ENCODE peak calls at places on chromosomes 7 and 10, in four cellular contexts. A is HuH-7; N is AG08395; V is activated CD8-positive, alpha-beta T cell treated with anti-CD3 and anti-CD28 coated beads, Interleukin-2, amount 10 ng/mL, durations not matched to agents 7 days and 5 days. O is an unnamed sample.

GRCh38 chr10:129769381-129770116 is 194.5 kb downstream of the EBF3 start:
- DNase-seq in V (no peak), A (no peak), N (no peak), O (no peak)

GRCh38 chr7:43508434-43508833 is 74.5 kb upstream of the STK17A start:
- DNase-seq in V (no peak), A (no peak), N (no peak), O (no peak)

GRCh38 chr10:126476256-126476655 is 88.0 kb upstream of the ADAM12 start:
- DNase-seq in N (peak; percentile 48), A (no peak), V (no peak), O (no peak)

GRCh38 chr7:141477866-141478265 is 73.3 kb upstream of the AGK start:
- DNase-seq in V (no peak), A (no peak), N (no peak), O (no peak)

GRCh38 chr7:116588641-116589594 is 64.1 kb downstream of the CAV1 start:
- DNase-seq in V (no peak), N (peak; percentile 43), A (no peak), O (peak; percentile 23)

GRCh38 chr7:36506820-36507219 is 117.2 kb downstream of the ANLN start:
- DNase-seq in A (no peak), N (no peak), V (no peak), O (no peak)

GRCh38 chr7:150322833-150323681 is at the start of the genes ACTR3C and LRRC61:
- DNase-seq in N (no peak), A (peak; percentile 90), V (peak; percentile 77), O (peak; percentile 79)

GRCh38 chr7:136023134-136023869 is 46.1 kb upstream of the MTPN start:
- DNase-seq in N (no peak), V (no peak), A (no peak), O (no peak)

GRCh38 chr10:70494536-70494935 is 16.0 kb downstream of the PALD1 start:
- DNase-seq in V (peak; percentile 60), N (peak; percentile 52), A (no peak), O (no peak)

GRCh38 chr7:17706734-17707133 is 233.6 kb downstream of the SNX13 start:
- DNase-seq in A (peak; percentile 48), N (peak; percentile 63), V (peak; percentile 44), O (peak; percentile 69)

GRCh38 chr7:92528188-92528957 is at the start of the genes PEX1 and RBM48:
- DNase-seq in N (peak; percentile 98), V (peak; percentile 97), A (peak; percentile 96), O (peak; percentile 94)

GRCh38 chr10:48778193-48778857 is 93.7 kb downstream of the WDFY4 start:
- DNase-seq in V (peak; percentile 9), A (no peak), N (no peak), O (no peak)

GRCh38 chr7:24057243-24057642 is 226.7 kb upstream of the NPY start:
- DNase-seq in A (no peak), V (no peak), N (no peak), O (no peak)

GRCh38 chr7:43096875-43097274 is 15.6 kb upstream of the HECW1 start:
- DNase-seq in V (no peak), A (no peak), N (no peak), O (no peak)

GRCh38 chr10:59885430-59886134 is 20.8 kb downstream of the CCDC6 start:
- DNase-seq in N (no peak), V (peak; percentile 48), A (no peak), O (no peak)

GRCh38 chr7:33243319-33243881 is 114.0 kb downstream of the BBS9 start:
- DNase-seq in V (no peak), A (peak; percentile 16), N (peak; percentile 67), O (peak; percentile 36)

GRCh38 chr7:129769400-129769774 is 157.9 kb downstream of the NRF1 start:
- DNase-seq in A (no peak), V (no peak), N (no peak), O (no peak)

GRCh38 chr10:95841711-95842498 is 65.9 kb upstream of the CC2D2B start:
- DNase-seq in V (peak; percentile 69), N (peak; percentile 53), A (peak; percentile 19), O (peak; percentile 54)

GRCh38 chr7:158782638-158783490 is 46.4 kb downstream of the ESYT2 start:
- DNase-seq in V (peak; percentile 46), N (peak; percentile 50), A (no peak), O (peak; percentile 51)

GRCh38 chr7:129825005-129825553 is 127.7 kb downstream of the UBE2H start:
- DNase-seq in A (peak; percentile 43), N (peak; percentile 63), V (peak; percentile 66), O (peak; percentile 60)

GRCh38 chr7:158646766-158647474 is 57.7 kb downstream of the NCAPG2 start:
- DNase-seq in N (no peak), A (no peak), V (peak; percentile 31), O (peak; percentile 64)

GRCh38 chr7:37216156-37216839 is 232.4 kb downstream of the ELMO1 start:
- DNase-seq in V (no peak), N (no peak), A (no peak), O (no peak)

GRCh38 chr7:18792866-18793595 is 297.5 kb downstream of the HDAC9 start:
- DNase-seq in A (no peak), N (no peak), V (no peak), O (no peak)

GRCh38 chr10:16910795-16911164 is 93.6 kb upstream of the RSU1 start:
- DNase-seq in N (no peak), V (no peak), A (no peak), O (no peak)

GRCh38 chr10:29107866-29108498 is 180.9 kb upstream of the LYZL1 start:
- DNase-seq in N (no peak), A (no peak), V (no peak), O (no peak)

GRCh38 chr7:40447345-40447744 is 312.5 kb downstream of the SUGCT start:
- DNase-seq in A (no peak), N (no peak), V (no peak), O (no peak)

GRCh38 chr10:47379901-47380300 is 4.2 kb downstream of the ZNF488 start:
- DNase-seq in N (no peak), A (no peak), V (no peak), O (no peak)

GRCh38 chr7:89023902-89024301 is 228.4 kb upstream of the TEX47 start:
- DNase-seq in V (no peak), A (no peak), N (no peak), O (no peak)

GRCh38 chr10:113317476-113317875 is 235.4 kb upstream of the HABP2 start:
- DNase-seq in V (no peak), N (no peak), A (no peak), O (no peak)

GRCh38 chr10:110493832-110494426 is 3.8 kb upstream of the DUSP5 start:
- DNase-seq in V (no peak), N (no peak), A (no peak), O (no peak)

GRCh38 chr10:84118395-84119006 is 20.8 kb upstream of the GHITM start:
- DNase-seq in N (no peak), A (no peak), V (no peak), O (no peak)

GRCh38 chr10:20737107-20737506 is 160.0 kb downstream of the NEBL start:
- DNase-seq in N (no peak), A (no peak), V (no peak), O (no peak)

GRCh38 chr7:27961255-27961654 is 219.3 kb downstream of the JAZF1 start:
- DNase-seq in A (no peak), N (peak; percentile 80), V (no peak), O (no peak)

GRCh38 chr7:29345590-29345989 is 151.0 kb downstream of the CHN2 start:
- DNase-seq in V (peak; percentile 50), A (peak; percentile 32), N (peak; percentile 35), O (peak; percentile 16)

GRCh38 chr10:8392216-8392615 is 337.7 kb downstream of the GATA3 start:
- DNase-seq in A (no peak), N (no peak), V (no peak), O (no peak)

GRCh38 chr10:13690281-13690825 is 103.6 kb downstream of the PRPF18 start:
- DNase-seq in V (no peak), N (no peak), A (no peak), O (no peak)

GRCh38 chr10:25017247-25017590 is 807 bp downstream of the THNSL1 start:
- DNase-seq in N (peak; percentile 9), V (no peak), A (peak; percentile 19), O (peak; percentile 16)

GRCh38 chr7:70557281-70557680 is 574.7 kb upstream of the GALNT17 start:
- DNase-seq in N (no peak), V (no peak), A (no peak), O (no peak)

GRCh38 chr7:139867847-139868246 is 38.8 kb downstream of the TBXAS1 start:
- DNase-seq in V (no peak), N (no peak), A (no peak), O (no peak)

O was measured in HEK293T.